ENCODE peak calls at places on chromosomes 12 and 14, in four cellular contexts. One of them, this sample, is unnamed.

GRCh38 chr14:28754209-28754985 is 12.2 kb upstream of the FOXG1 start:
- DNase-seq in adrenal gland: peak
- DNase-seq in bronchial epithelial cell: peak
- DNase-seq in fibroblast of pulmonary artery: peak
- DNase-seq in this sample: no peak

GRCh38 chr12:49703647-49704137 is 3.5 kb downstream of the FMNL3 start:
- DNase-seq in bronchial epithelial cell: peak
- DNase-seq in adrenal gland: no peak
- DNase-seq in fibroblast of pulmonary artery: peak
- DNase-seq in this sample: peak

GRCh38 chr14:89240414-89240813 is 176.6 kb downstream of the FOXN3 start:
- DNase-seq in fibroblast of pulmonary artery: peak
- DNase-seq in bronchial epithelial cell: peak
- DNase-seq in adrenal gland: peak
- DNase-seq in this sample: no peak

GRCh38 chr12:17949558-17950141 is 140.3 kb downstream of the RERGL start:
- DNase-seq in fibroblast of pulmonary artery: no peak
- DNase-seq in adrenal gland: no peak
- DNase-seq in bronchial epithelial cell: no peak
- DNase-seq in this sample: no peak

GRCh38 chr14:76599556-76599955 is 161.7 kb upstream of the VASH1 start:
- DNase-seq in fibroblast of pulmonary artery: no peak
- DNase-seq in adrenal gland: no peak
- DNase-seq in bronchial epithelial cell: no peak
- DNase-seq in this sample: no peak

GRCh38 chr14:65334765-65335411 is 77.6 kb upstream of the FUT8 start:
- DNase-seq in bronchial epithelial cell: peak
- DNase-seq in adrenal gland: no peak
- DNase-seq in fibroblast of pulmonary artery: no peak
- DNase-seq in this sample: no peak

GRCh38 chr12:11496157-11496851 is 100.9 kb upstream of the PRB2 start:
- DNase-seq in bronchial epithelial cell: no peak
- DNase-seq in fibroblast of pulmonary artery: no peak
- DNase-seq in adrenal gland: no peak
- DNase-seq in this sample: no peak

GRCh38 chr12:102879144-102879763 is 37.8 kb downstream of the PAH start:
- DNase-seq in fibroblast of pulmonary artery: peak
- DNase-seq in adrenal gland: peak
- DNase-seq in bronchial epithelial cell: peak
- DNase-seq in this sample: no peak

GRCh38 chr12:122738561-122738960 is 7.9 kb upstream of the HCAR1 start:
- DNase-seq in adrenal gland: no peak
- DNase-seq in bronchial epithelial cell: no peak
- DNase-seq in fibroblast of pulmonary artery: peak
- DNase-seq in this sample: no peak

GRCh38 chr14:61573748-61574513 is 121.4 kb upstream of the HIF1A start:
- DNase-seq in adrenal gland: no peak
- DNase-seq in fibroblast of pulmonary artery: peak
- DNase-seq in bronchial epithelial cell: peak
- DNase-seq in this sample: no peak

GRCh38 chr14:93033983-93034670 is 81.6 kb downstream of the ITPK1 start:
- DNase-seq in bronchial epithelial cell: no peak
- DNase-seq in fibroblast of pulmonary artery: no peak
- DNase-seq in adrenal gland: no peak
- DNase-seq in this sample: no peak

GRCh38 chr12:51269174-51270066 is 795 bp downstream of the SMAGP start:
- DNase-seq in adrenal gland: peak
- DNase-seq in fibroblast of pulmonary artery: peak
- DNase-seq in bronchial epithelial cell: peak
- DNase-seq in this sample: no peak

GRCh38 chr14:62015248-62015647 is 253.0 kb downstream of the SNAPC1 start:
- DNase-seq in fibroblast of pulmonary artery: peak
- DNase-seq in adrenal gland: no peak
- DNase-seq in bronchial epithelial cell: no peak
- DNase-seq in this sample: no peak

GRCh38 chr12:131673519-131674265 is 37.2 kb upstream of the SFSWAP start:
- DNase-seq in adrenal gland: peak
- DNase-seq in fibroblast of pulmonary artery: peak
- DNase-seq in bronchial epithelial cell: peak
- DNase-seq in this sample: no peak

GRCh38 chr12:30417697-30418231 is 277.9 kb downstream of the IPO8 start:
- DNase-seq in bronchial epithelial cell: peak
- DNase-seq in adrenal gland: no peak
- DNase-seq in fibroblast of pulmonary artery: peak
- DNase-seq in this sample: no peak

GRCh38 chr14:51208982-51209381 is 31.1 kb upstream of the TMX1 start:
- DNase-seq in adrenal gland: no peak
- DNase-seq in fibroblast of pulmonary artery: no peak
- DNase-seq in bronchial epithelial cell: no peak
- DNase-seq in this sample: no peak

GRCh38 chr14:33207467-33208015 is 268.9 kb downstream of the NPAS3 start:
- DNase-seq in adrenal gland: no peak
- DNase-seq in bronchial epithelial cell: no peak
- DNase-seq in fibroblast of pulmonary artery: no peak
- DNase-seq in this sample: no peak

GRCh38 chr12:121799175-121799841 is 4.5 kb upstream of the SETD1B start:
- DNase-seq in fibroblast of pulmonary artery: peak
- DNase-seq in bronchial epithelial cell: peak
- DNase-seq in adrenal gland: peak
- DNase-seq in this sample: peak

GRCh38 chr12:92570056-92570753 is 132.6 kb upstream of the PLEKHG7 start:
- DNase-seq in adrenal gland: peak
- DNase-seq in bronchial epithelial cell: peak
- DNase-seq in fibroblast of pulmonary artery: peak
- DNase-seq in this sample: no peak

GRCh38 chr14:72855913-72856312 is 38.0 kb downstream of the DPF3 start:
- DNase-seq in adrenal gland: no peak
- DNase-seq in bronchial epithelial cell: peak
- DNase-seq in fibroblast of pulmonary artery: peak
- DNase-seq in this sample: no peak

GRCh38 chr12:19220861-19221466 is 91.4 kb downstream of the PLEKHA5 start:
- DNase-seq in bronchial epithelial cell: peak
- DNase-seq in fibroblast of pulmonary artery: peak
- DNase-seq in adrenal gland: no peak
- DNase-seq in this sample: no peak

GRCh38 chr12:62866451-62867082 is 68.4 kb downstream of the PPM1H start:
- DNase-seq in fibroblast of pulmonary artery: peak
- DNase-seq in bronchial epithelial cell: peak
- DNase-seq in adrenal gland: no peak
- DNase-seq in this sample: no peak

GRCh38 chr14:65079201-65079600 is 23.1 kb downstream of the MAX start:
- DNase-seq in fibroblast of pulmonary artery: peak
- DNase-seq in adrenal gland: no peak
- DNase-seq in bronchial epithelial cell: no peak
- DNase-seq in this sample: no peak

GRCh38 chr14:69056389-69056788 is 77.3 kb upstream of the ACTN1 start:
- DNase-seq in adrenal gland: peak
- DNase-seq in bronchial epithelial cell: no peak
- DNase-seq in fibroblast of pulmonary artery: no peak
- DNase-seq in this sample: no peak

GRCh38 chr14:53954551-53955233 is 1.9 kb downstream of the BMP4 start:
- DNase-seq in bronchial epithelial cell: no peak
- DNase-seq in fibroblast of pulmonary artery: peak
- DNase-seq in adrenal gland: no peak
- DNase-seq in this sample: no peak

GRCh38 chr12:20525064-20525610 is 156.8 kb downstream of the PDE3A start:
- DNase-seq in fibroblast of pulmonary artery: peak
- DNase-seq in bronchial epithelial cell: peak
- DNase-seq in adrenal gland: no peak
- DNase-seq in this sample: no peak

GRCh38 chr12:1503281-1503711 is 91.1 kb downstream of the FBXL14 start:
- DNase-seq in adrenal gland: peak
- DNase-seq in fibroblast of pulmonary artery: no peak
- DNase-seq in bronchial epithelial cell: no peak
- DNase-seq in this sample: no peak

GRCh38 chr12:1504304-1505150 is 89.9 kb downstream of the FBXL14 start:
- DNase-seq in bronchial epithelial cell: no peak
- DNase-seq in fibroblast of pulmonary artery: no peak
- DNase-seq in adrenal gland: peak
- DNase-seq in this sample: no peak

GRCh38 chr12:1505576-1505975 is 88.8 kb downstream of the FBXL14 start:
- DNase-seq in adrenal gland: peak
- DNase-seq in bronchial epithelial cell: no peak
- DNase-seq in fibroblast of pulmonary artery: no peak
- DNase-seq in this sample: no peak

GRCh38 chr12:1507308-1507707 is 87.1 kb downstream of the FBXL14 start:
- DNase-seq in fibroblast of pulmonary artery: no peak
- DNase-seq in bronchial epithelial cell: no peak
- DNase-seq in adrenal gland: peak
- DNase-seq in this sample: no peak

DNA sequence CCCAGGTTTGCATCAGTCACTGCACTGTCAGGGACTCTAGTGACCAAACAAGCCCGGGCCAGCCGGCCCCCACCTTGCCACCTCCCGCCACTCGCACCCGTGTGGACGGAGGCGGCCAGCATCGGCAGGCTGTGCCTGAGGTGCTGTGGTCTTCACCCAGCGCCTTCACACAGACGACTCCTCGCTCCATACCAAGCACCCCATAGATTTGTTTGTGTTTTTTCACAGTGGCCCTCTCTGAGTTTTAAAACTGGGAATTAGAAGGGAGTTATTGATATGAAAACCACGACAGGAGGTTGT is 89.3 kb downstream of the FBXL14 start:
- DNase-seq in adrenal gland: no peak
- DNase-seq in bronchial epithelial cell: no peak
- DNase-seq in fibroblast of pulmonary artery: no peak
- DNase-seq in this sample: no peak
- TF ChIP-seq CTCF in adrenal gland: no peak
- TF ChIP-seq CTCF in bronchial epithelial cell: no peak
- TF ChIP-seq CTCF in fibroblast of pulmonary artery: no peak
- TF ChIP-seq CTCF in this sample: no peak

GRCh38 chr14:97180304-97181200 is 383.4 kb downstream of the VRK1 start:
- DNase-seq in bronchial epithelial cell: peak
- DNase-seq in fibroblast of pulmonary artery: peak
- DNase-seq in adrenal gland: peak
- DNase-seq in this sample: no peak

GRCh38 chr14:97187916-97188315 is 390.7 kb downstream of the VRK1 start:
- DNase-seq in bronchial epithelial cell: no peak
- DNase-seq in fibroblast of pulmonary artery: no peak
- DNase-seq in adrenal gland: no peak
- DNase-seq in this sample: no peak

GRCh38 chr14:97179573-97179972 is 382.4 kb downstream of the VRK1 start:
- DNase-seq in fibroblast of pulmonary artery: no peak
- DNase-seq in bronchial epithelial cell: no peak
- DNase-seq in adrenal gland: no peak
- DNase-seq in this sample: no peak

GRCh38 chr14:97185186-97185585 is 388.0 kb downstream of the VRK1 start:
- DNase-seq in adrenal gland: no peak
- DNase-seq in fibroblast of pulmonary artery: no peak
- DNase-seq in bronchial epithelial cell: peak
- DNase-seq in this sample: no peak
- TF ChIP-seq CTCF in adrenal gland: no peak
- TF ChIP-seq CTCF in fibroblast of pulmonary artery: no peak
- TF ChIP-seq CTCF in bronchial epithelial cell: peak
- TF ChIP-seq CTCF in this sample: no peak

DNA sequence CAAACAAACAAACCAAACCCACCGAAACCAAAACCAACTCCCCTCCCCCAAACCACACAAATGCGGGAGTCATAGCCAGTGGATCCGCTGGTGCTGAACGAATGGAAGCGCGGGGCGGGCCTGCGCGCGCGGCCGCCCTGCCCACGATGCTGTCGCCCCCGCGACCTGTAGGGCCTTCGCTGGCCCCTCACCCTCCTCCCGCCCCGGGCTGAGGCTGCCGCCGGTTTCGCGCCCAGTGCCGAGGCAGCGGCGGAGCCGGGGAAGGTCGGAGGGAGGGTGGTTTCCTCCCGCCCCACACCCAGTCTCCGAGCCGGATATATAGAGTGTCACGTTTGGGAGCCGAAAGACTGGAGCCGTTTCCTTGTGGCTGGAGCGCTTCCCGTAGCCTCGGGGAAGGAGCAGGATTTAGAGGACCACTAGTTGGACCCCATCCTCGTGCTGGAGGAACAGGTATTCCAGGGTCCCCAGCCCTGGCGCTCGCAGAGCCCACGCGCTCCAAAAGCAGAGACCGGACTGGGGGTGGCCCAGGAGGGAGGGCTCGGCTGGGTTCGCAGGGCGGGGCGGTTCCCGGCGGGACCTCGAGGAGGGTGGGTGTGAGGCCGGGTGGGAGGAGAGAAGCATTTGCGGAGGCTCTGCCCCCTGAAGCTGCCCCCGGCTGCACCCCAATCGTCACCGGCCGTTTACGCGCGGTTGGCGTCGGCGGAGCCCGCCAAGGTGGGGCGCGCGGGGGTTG is at the start of gene FAR2:
- DNase-seq in bronchial epithelial cell: peak
- DNase-seq in fibroblast of pulmonary artery: peak
- DNase-seq in adrenal gland: peak
- DNase-seq in this sample: no peak
- TF ChIP-seq CTCF in bronchial epithelial cell: no peak
- TF ChIP-seq CTCF in fibroblast of pulmonary artery: no peak
- TF ChIP-seq CTCF in adrenal gland: no peak
- TF ChIP-seq CTCF in this sample: no peak

DNA sequence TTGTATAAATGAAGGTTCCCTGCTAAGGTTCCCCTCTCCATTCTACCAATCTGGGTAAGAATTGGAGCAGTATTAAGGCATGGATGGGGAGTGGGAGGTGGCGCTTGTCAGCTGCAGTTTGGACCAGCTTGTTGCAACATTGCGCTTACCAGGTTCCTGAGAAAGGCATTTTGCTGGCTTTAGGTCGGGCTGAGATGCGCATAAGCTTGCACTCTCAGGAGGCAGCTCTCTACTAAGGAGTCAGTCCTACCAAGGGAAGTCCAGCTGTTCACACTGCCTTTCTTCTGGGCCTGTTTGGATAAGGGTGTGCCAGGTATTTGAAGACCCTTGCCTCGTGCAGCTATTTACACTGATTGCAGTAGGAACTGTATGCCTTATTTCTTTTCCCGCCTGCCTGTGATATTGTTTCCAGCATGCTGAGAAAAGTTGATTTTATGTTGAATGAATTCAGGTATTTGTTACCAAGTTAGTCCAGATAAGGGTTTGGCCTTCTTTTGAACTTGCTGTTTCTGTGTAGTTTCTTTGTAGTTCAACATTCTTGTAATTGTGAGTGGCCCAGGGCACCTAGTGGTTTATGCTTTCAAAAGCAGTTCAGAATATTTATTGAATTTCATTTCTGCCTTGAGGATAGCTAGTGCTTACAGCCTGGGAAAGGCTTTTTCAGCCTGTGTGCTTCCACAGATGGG is 2.6 kb downstream of the MLEC start:
- DNase-seq in fibroblast of pulmonary artery: no peak
- DNase-seq in adrenal gland: no peak
- DNase-seq in bronchial epithelial cell: no peak
- DNase-seq in this sample: no peak
- TF ChIP-seq CTCF in fibroblast of pulmonary artery: no peak
- TF ChIP-seq CTCF in adrenal gland: no peak
- TF ChIP-seq CTCF in bronchial epithelial cell: no peak
- TF ChIP-seq CTCF in this sample: no peak

DNA sequence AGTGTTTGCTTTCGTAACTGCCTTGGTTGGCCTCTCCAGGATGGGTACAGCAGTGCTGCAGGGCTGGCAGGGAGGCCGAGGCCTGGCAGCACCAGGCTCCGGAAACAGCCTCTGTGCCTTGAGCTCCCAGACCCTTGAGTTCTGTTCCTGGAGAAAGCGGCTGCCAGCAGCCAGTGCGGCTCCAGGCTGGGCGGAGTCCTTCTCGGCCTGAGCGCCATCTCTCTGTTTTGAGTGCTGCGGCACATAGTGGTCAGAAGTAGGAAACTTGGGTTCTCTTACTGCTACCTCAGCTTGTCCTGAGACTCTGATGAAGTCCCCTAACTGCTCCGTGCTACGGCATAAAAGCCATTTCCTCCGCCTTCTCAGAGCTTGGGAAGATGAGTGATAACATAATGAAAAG is 65.9 kb downstream of the KCNA1 start:
- DNase-seq in bronchial epithelial cell: no peak
- DNase-seq in fibroblast of pulmonary artery: no peak
- DNase-seq in adrenal gland: no peak
- DNase-seq in this sample: no peak
- TF ChIP-seq CTCF in bronchial epithelial cell: no peak
- TF ChIP-seq CTCF in fibroblast of pulmonary artery: no peak
- TF ChIP-seq CTCF in adrenal gland: no peak
- TF ChIP-seq CTCF in this sample: no peak

This sample was measured in CD14-positive monocyte.